ENCODE peak calls at places on chromosomes 13 and 19, in seven cellular contexts. H, W, I, Q, Y, C and K are unnamed samples.

GRCh38 chr13:24868874-24869273 is 104.9 kb downstream of the RNF17 start:
- DNase-seq in H (no peak), W (no peak), I (no peak), Q (no peak), Y (no peak), C (no peak), K (no peak)

GRCh38 chr19:6793973-6794372 is 21.5 kb downstream of the VAV1 start:
- DNase-seq in H (no peak), W (no peak), I (no peak), Q (no peak), Y (no peak), C (no peak), K (no peak)

GRCh38 chr19:16104722-16105121 is 7.0 kb upstream of the RAB8A start:
- DNase-seq in H (no peak), W (peak), I (no peak), Q (no peak), Y (no peak), C (no peak), K (no peak)

GRCh38 chr13:27792393-27793218 is at the start of gene GSX1:
- DNase-seq in H (no peak), W (no peak), I (peak), Q (no peak), Y (no peak), C (peak), K (no peak)

GRCh38 chr13:39148513-39148961 is 110.3 kb downstream of the NHLRC3 start:
- DNase-seq in H (peak), W (no peak), I (no peak), Q (no peak), Y (no peak), C (no peak), K (no peak)

GRCh38 chr19:20197747-20198146 is 30.7 kb downstream of the ZNF486 start:
- DNase-seq in H (no peak), W (no peak), I (no peak), Q (no peak), Y (no peak), C (no peak), K (no peak)

GRCh38 chr19:343941-344624 is 513 bp downstream of the MIER2 start:
- DNase-seq in H (no peak), W (peak), I (no peak), Q (no peak), Y (peak), C (no peak), K (no peak)

GRCh38 chr19:7872306-7873204 is 1.6 kb downstream of the PRR36 start:
- DNase-seq in H (no peak), W (no peak), I (no peak), Q (no peak), Y (no peak), C (no peak), K (no peak)

GRCh38 chr13:114140131-114140908 is 7.9 kb upstream of the RASA3 start:
- DNase-seq in H (no peak), W (no peak), I (no peak), Q (no peak), Y (peak), C (no peak), K (no peak)

GRCh38 chr13:110138009-110138699 is 168.8 kb downstream of the COL4A1 start:
- DNase-seq in H (peak), W (peak), I (peak), Q (peak), Y (peak), C (peak), K (no peak)

GRCh38 chr19:15421726-15422260 is 3.0 kb upstream of the AKAP8L start:
- DNase-seq in H (no peak), W (no peak), I (no peak), Q (no peak), Y (no peak), C (peak), K (no peak)

GRCh38 chr13:50916701-50917184 is 7.2 kb downstream of the RNASEH2B start:
- DNase-seq in H (no peak), W (peak), I (peak), Q (no peak), Y (no peak), C (peak), K (no peak)
- H3K27ac ChIP-seq in H (no peak), W (peak), I (peak), Q (peak), Y (peak), C (peak), K (no peak)

GRCh38 chr19:46076031-46076880 is 35.5 kb upstream of the IGFL4 start:
- DNase-seq in H (no peak), W (no peak), I (no peak), Q (no peak), Y (no peak), C (no peak), K (no peak)
- TF ChIP-seq CTCF in H (no peak), W (peak), I (no peak), Q (no peak), Y (no peak), C (no peak), K (no peak)

GRCh38 chr13:41651413-41652068 is 194.2 kb downstream of the RGCC start:
- DNase-seq in H (no peak), W (no peak), I (no peak), Q (no peak), Y (no peak), C (no peak), K (no peak)
- H3K27ac ChIP-seq in H (peak), W (peak), I (peak), Q (no peak), Y (peak), C (peak), K (peak)

DNA sequence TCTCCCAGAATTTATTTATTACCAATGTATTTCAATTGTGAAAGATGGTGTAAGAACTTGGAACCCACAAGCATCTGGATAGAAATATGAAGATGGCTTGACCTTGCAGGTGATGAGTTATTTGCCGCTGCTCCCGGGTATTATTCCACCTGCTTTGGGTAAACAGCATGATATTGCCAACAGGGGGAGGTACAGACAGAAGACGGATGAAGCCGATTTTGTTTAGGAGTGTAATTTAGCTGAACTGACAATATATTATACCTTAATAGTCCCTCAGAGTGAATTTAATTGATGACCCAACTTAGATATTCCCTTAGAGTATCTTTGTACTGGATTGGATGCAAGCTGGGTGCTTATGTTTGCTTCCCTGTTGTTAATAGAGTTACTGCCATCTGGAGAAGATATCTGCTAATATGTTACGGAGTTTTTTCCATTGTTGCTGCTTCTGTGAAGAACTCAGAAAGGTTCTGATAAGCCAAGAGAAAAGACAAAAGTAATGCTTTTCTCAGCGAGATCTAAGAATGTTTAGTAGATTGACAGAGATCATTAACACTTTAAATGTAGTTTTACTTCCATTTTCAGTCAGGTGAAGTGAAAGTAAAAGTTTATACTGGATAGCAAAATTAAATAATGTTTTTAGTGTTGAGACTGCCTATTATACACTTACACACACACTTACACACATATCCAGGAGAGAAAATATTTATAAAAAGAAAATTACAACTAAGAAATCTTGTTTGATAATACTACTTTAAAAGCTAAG is 2220.8 kb upstream of the PCDH20 start:
- DNase-seq in H (no peak), W (no peak), I (no peak), Q (peak), Y (no peak), C (no peak), K (no peak)
- TF ChIP-seq CTCF in H (no peak), W (no peak), I (no peak), Q (peak), Y (no peak), C (no peak), K (no peak)

GRCh38 chr13:48317511-48317981 is 14.0 kb downstream of the RB1 start:
- DNase-seq in H (no peak), W (no peak), I (no peak), Q (no peak), Y (peak), C (no peak), K (no peak)
- H3K27ac ChIP-seq in H (no peak), W (no peak), I (no peak), Q (no peak), Y (no peak), C (peak), K (no peak)

DNA sequence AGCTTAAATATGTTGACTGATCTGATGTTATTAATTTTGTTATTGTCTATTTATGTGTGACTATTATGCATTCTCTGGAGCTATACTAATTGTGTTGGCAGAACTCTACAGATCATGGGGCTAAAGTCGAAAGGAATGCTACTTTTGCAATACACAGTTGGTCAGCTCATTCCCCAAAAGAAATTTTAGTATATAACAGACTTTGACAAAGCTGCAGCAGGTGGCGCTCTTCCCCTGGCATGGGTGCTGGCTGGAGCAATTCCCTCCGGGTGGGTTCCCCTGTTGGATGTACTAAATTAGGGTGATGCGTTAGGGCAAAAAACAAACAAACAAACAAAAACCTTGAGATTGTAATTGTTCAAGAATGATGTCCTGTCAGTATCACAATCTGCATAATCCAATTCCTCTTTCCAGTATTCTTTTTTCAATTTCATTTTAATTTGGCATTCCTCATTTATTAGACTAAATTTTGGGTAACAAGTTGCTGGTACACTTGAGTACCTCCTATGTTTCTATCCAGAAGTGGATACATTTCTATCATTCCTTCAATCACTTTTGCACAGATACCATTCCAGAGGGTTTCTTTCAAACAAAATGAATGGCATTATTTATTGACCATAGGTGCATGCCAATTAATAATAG is 322.8 kb upstream of the EDNRB start:
- DNase-seq in H (no peak), W (peak), I (no peak), Q (no peak), Y (no peak), C (peak), K (no peak)
- TF ChIP-seq CTCF in H (peak), W (peak), I (peak), Q (peak), Y (peak), C (peak), K (no peak)

GRCh38 chr19:1406818-1407661 is at the start of gene DAZAP1:
- DNase-seq in H (peak), W (peak), I (peak), Q (peak), Y (peak), C (peak), K (peak)
- H3K27ac ChIP-seq in H (peak), W (peak), I (peak), Q (peak), Y (peak), C (peak), K (peak)

GRCh38 chr13:92074658-92075057 is 676.2 kb downstream of the GPC5 start:
- DNase-seq in H (no peak), W (peak), I (no peak), Q (no peak), Y (no peak), C (no peak), K (no peak)
- TF ChIP-seq CTCF in H (no peak), W (no peak), I (no peak), Q (peak), Y (no peak), C (no peak), K (no peak)

GRCh38 chr19:55166530-55167268 is at the start of gene DNAAF3:
- DNase-seq in H (peak), W (peak), I (peak), Q (peak), Y (peak), C (peak), K (peak)
- H3K27ac ChIP-seq in H (no peak), W (no peak), I (no peak), Q (no peak), Y (no peak), C (no peak), K (no peak)